ENCODE peak calls at places on chromosome 19, in five cellular contexts. Q, O, V, R and E are unnamed samples.

GRCh38 chr19:36771275-36772231 is 1.1 kb downstream of the ZNF850 start:
- DNase-seq in Q (peak; percentile 43), O (peak; percentile 25), V (peak; percentile 76), R (peak; percentile 87), E (peak; percentile 82)

GRCh38 chr19:6374179-6374709 is 1.5 kb downstream of the PSPN start:
- DNase-seq in Q (no peak), O (no peak), V (no peak), R (no peak), E (no peak)

GRCh38 chr19:4501691-4502090 is 16.6 kb downstream of the PLIN4 start:
- DNase-seq in Q (no peak), O (no peak), V (no peak), R (no peak), E (no peak)

GRCh38 chr19:29886535-29886934 is 55.5 kb upstream of the URI1 start:
- DNase-seq in Q (no peak), O (no peak), V (no peak), R (no peak), E (no peak)

GRCh38 chr19:15536350-15536749 is 28.0 kb downstream of the CYP4F22 start:
- DNase-seq in Q (no peak), O (no peak), V (no peak), R (no peak), E (no peak)

GRCh38 chr19:4972509-4973230 is 3.8 kb downstream of the KDM4B start:
- DNase-seq in Q (no peak), O (no peak), V (peak; percentile 37), R (no peak), E (no peak)

GRCh38 chr19:6723108-6723618 is 2.7 kb upstream of the C3 start:
- DNase-seq in Q (no peak), O (no peak), V (peak; percentile 65), R (no peak), E (peak; percentile 60)

GRCh38 chr19:35899547-35900214 is 659 bp downstream of the NFKBID start:
- DNase-seq in Q (peak; percentile 58), O (peak; percentile 89), V (peak; percentile 74), R (peak; percentile 48), E (peak; percentile 91)

GRCh38 chr19:14517840-14518505 is at the start of gene DNAJB1:
- DNase-seq in Q (no peak), O (peak; percentile 72), V (peak; percentile 80), R (no peak), E (peak; percentile 92)

GRCh38 chr19:33235996-33236350 is 10.3 kb upstream of the SLC7A10 start:
- DNase-seq in Q (no peak), O (no peak), V (no peak), R (no peak), E (no peak)

GRCh38 chr19:43901395-43902390 is 33.4 kb downstream of the ZNF45 start:
- DNase-seq in Q (peak; percentile 75), O (peak; percentile 69), V (peak; percentile 61), R (peak; percentile 57), E (peak; percentile 88)

GRCh38 chr19:55066107-55066709 is 3.3 kb upstream of the RDH13 start:
- DNase-seq in Q (no peak), O (no peak), V (no peak), R (no peak), E (no peak)

GRCh38 chr19:18167975-18168645 is 5.5 kb upstream of the IFI30 start:
- DNase-seq in Q (no peak), O (peak; percentile 61), V (peak; percentile 42), R (no peak), E (peak; percentile 63)

GRCh38 chr19:4742717-4743646 is 19.3 kb upstream of the DPP9 start:
- DNase-seq in Q (no peak), O (no peak), V (no peak), R (no peak), E (no peak)

GRCh38 chr19:47890865-47891621 is 4.9 kb upstream of the SULT2A1 start:
- DNase-seq in Q (no peak), O (no peak), V (no peak), R (no peak), E (no peak)

GRCh38 chr19:38386300-38386967 is 1.4 kb downstream of the GGN start:
- DNase-seq in Q (no peak), O (no peak), V (no peak), R (no peak), E (peak; percentile 26)

GRCh38 chr19:4676955-4677731 is 7.0 kb upstream of the MYDGF start:
- DNase-seq in Q (no peak), O (no peak), V (no peak), R (peak; percentile 93), E (peak; percentile 53)

GRCh38 chr19:49949735-49950589 is 11.0 kb downstream of the SIGLEC11 start:
- DNase-seq in Q (no peak), O (no peak), V (no peak), R (no peak), E (no peak)

GRCh38 chr19:53463263-53463662 is 4.3 kb upstream of the ZNF813 start:
- DNase-seq in Q (peak; percentile 39), O (no peak), V (no peak), R (peak; percentile 41), E (no peak)

GRCh38 chr19:14563989-14564650 is 7.7 kb downstream of the NDUFB7 start:
- DNase-seq in Q (no peak), O (no peak), V (peak; percentile 19), R (no peak), E (peak; percentile 23)

GRCh38 chr19:7540761-7541480 is 5.4 kb downstream of the PNPLA6 start:
- DNase-seq in Q (no peak), O (no peak), V (no peak), R (no peak), E (no peak)

GRCh38 chr19:42328854-42329253 is 3.4 kb downstream of the MEGF8 start:
- DNase-seq in Q (no peak), O (no peak), V (no peak), R (no peak), E (no peak)

GRCh38 chr19:4851551-4852290 is 15.7 kb downstream of the PLIN3 start:
- DNase-seq in Q (peak; percentile 59), O (peak; percentile 78), V (peak; percentile 33), R (peak; percentile 68), E (peak; percentile 68)

GRCh38 chr19:17779281-17779930 is 15.5 kb upstream of the B3GNT3 start:
- DNase-seq in Q (peak; percentile 66), O (no peak), V (peak; percentile 67), R (peak; percentile 94), E (peak; percentile 34)

GRCh38 chr19:35318679-35319448 is 10.1 kb upstream of the CD22 start:
- DNase-seq in Q (no peak), O (peak; percentile 51), V (peak; percentile 98), R (no peak), E (no peak)

GRCh38 chr19:5494780-5495179 is 39.6 kb downstream of the ZNRF4 start:
- DNase-seq in Q (no peak), O (no peak), V (no peak), R (no peak), E (no peak)

GRCh38 chr19:5674734-5675133 is 5.6 kb downstream of the MICOS13 start:
- DNase-seq in Q (no peak), O (no peak), V (no peak), R (no peak), E (no peak)

GRCh38 chr19:49097453-49098288 is 12.4 kb downstream of the SNRNP70 start:
- DNase-seq in Q (peak; percentile 83), O (peak; percentile 59), V (peak; percentile 75), R (peak; percentile 72), E (peak; percentile 83)

DNA sequence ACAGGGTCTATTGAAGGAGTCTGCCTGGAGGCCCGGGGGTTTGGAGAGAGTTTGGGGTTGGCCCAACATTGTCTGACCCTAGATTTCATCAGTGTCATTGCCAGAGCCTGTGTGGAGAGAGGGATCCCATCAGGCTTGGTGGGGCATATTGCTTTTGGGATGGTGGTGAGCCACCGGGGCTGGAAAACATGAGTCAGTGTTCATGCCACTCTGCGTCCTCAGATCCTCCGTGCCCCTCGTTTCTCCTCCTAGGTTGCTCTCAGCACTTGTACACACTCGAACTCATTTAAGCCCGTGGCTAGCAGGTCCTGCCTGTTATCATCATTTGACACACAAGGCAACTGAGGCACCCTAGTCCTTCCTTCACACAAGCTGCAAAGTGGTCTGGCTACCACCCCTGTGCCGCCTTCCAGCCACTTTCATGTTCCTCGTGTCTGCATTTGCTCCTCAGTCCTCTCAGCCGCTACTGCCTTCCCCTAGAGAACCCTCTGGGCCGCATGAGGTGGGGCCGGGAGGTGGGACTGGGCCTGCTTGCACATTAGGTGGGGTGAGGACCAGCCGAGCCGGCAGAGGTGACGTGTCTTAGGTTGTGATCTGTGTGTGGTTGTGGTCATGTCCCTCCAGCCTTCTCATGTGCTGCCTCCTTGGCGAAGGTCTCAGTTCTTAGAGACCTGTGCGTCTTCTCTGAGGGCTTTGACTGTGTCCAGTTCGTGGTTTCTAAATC is 3.6 kb downstream of the NACC1 start:
- DNase-seq in Q (no peak), O (no peak), V (no peak), R (no peak), E (peak; percentile 5)
- H3K27me3 ChIP-seq in Q (no peaks in the 10 kb centered on the region), O (no peaks in the 10 kb centered on the region), V (no peaks in the 10 kb centered on the region), R (no peaks in the 10 kb centered on the region), E (no peaks in the 10 kb centered on the region)

DNA sequence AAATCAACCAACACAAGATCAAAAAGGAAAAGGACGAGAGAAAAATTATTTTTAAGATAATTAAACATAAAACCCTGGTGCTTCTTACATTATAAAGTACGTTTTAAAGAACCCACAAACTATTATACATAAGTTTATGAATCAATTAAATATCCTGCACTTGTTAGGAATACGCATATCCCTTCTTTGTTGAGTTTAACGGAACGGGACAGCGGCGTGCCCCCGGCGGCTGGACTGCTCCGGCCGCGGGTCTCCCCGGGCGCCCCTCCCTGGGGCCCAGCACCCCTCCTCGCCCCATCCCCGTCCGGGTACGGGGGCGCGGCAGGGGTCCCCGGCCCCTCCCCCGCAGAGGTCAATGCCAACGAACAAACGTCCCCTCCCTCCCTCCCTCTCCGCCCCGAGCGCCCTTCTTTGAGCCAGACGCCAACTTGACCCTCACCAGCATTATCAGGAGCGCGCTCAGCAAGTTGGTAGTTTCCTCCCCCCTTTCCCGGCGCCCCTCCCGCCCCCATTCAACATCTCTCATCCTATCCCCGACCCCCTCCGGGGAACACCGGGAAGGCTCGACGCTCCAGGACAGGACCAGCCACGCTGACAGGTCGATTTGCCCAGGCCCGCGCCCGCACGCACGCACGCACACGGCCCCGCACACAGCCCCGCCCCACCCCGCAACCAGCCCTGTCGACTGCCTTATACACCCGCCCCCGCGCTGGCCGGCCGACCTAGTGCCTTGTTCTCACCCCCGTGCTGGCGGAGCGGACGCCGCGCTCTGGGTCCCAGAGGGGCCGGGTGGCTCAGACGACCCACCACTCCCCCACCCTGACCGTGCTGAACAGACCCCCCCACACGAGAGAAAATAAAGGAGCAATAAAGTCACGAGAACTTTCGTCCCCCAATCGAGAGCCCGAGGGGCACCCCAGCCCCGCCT is 5.1 kb downstream of the LYL1 start:
- DNase-seq in Q (no peak), O (peak; percentile 67), V (no peak), R (no peak), E (no peak)
- H3K27ac ChIP-seq in Q (no peak overlapping the region), O (peak overlapping the region; percentile 92), V (no peak overlapping the region), R (no peak overlapping the region), E (no peak overlapping the region)

GRCh38 chr19:1284293-1284978 is 1.2 kb upstream of the EFNA2 start:
- DNase-seq in Q (no peak), O (no peak), V (no peak), R (no peak), E (no peak)
- H3K27me3 ChIP-seq in Q (peaks cover 11% of the 10 kb centered on the region), O (no peaks in the 10 kb centered on the region), V (peaks cover 19% of the 10 kb centered on the region), R (peaks cover 5% of the 10 kb centered on the region), E (no peaks in the 10 kb centered on the region)

GRCh38 chr19:45100797-45101196 is 7.8 kb downstream of the PPP1R37 start:
- DNase-seq in Q (no peak), O (no peak), V (no peak), R (no peak), E (peak; percentile 51)

GRCh38 chr19:45097776-45098520 is 5.0 kb downstream of the PPP1R37 start:
- DNase-seq in Q (no peak), O (no peak), V (peak; percentile 69), R (no peak), E (peak; percentile 92)

GRCh38 chr19:45098521-45099464 is 5.8 kb downstream of the PPP1R37 start:
- DNase-seq in Q (no peak), O (no peak), V (no peak), R (no peak), E (no peak)

GRCh38 chr19:45100202-45100600 is 7.2 kb downstream of the PPP1R37 start:
- DNase-seq in Q (no peak), O (no peak), V (no peak), R (no peak), E (no peak)

GRCh38 chr19:45099465-45100201 is 6.7 kb downstream of the PPP1R37 start:
- DNase-seq in Q (no peak), O (no peak), V (no peak), R (no peak), E (peak; percentile 59)
- H3K27ac ChIP-seq in Q (no peak overlapping the region), O (peak overlapping the region; percentile 88), V (no peak overlapping the region), R (no peak overlapping the region), E (peak overlapping the region; percentile 94)